ENCODE peak calls at places on chromosomes 13 and 19, in six cellular contexts. O is testis, C is BE2C, B is neural progenitor cell, T is A549, J is uterus. E is an unnamed sample. For H3K4me1, the result is how much of the 10 kb centered on the place peaks cover.

GRCh38 chr13:36157475-36157874 is 26.3 kb upstream of the DCLK1 start:
- DNase-seq in C (no peak), B (no peak), J (no peak), O (no peak), T (no peak), E (no peak)

GRCh38 chr13:113854238-113855011 is 9.5 kb downstream of the GAS6 start:
- DNase-seq in C (no peak), O (peak), B (no peak), J (peak), T (no peak), E (peak)

GRCh38 chr13:113996912-113997745 is 23.3 kb upstream of the C13orf46 start:
- DNase-seq in J (no peak), O (no peak), B (no peak), T (no peak), C (no peak), E (no peak)

GRCh38 chr13:100176781-100177389 is 88.0 kb downstream of the PCCA start:
- DNase-seq in C (peak), O (no peak), B (peak), T (no peak), J (no peak), E (no peak)

GRCh38 chr19:39409886-39410619 is 2.4 kb upstream of the PLEKHG2 start:
- DNase-seq in O (peak), J (peak), B (peak), T (peak), C (peak), E (peak)

GRCh38 chr19:23991170-23991569 is 76.5 kb downstream of the ZNF726 start:
- DNase-seq in B (no peak), C (no peak), T (peak), J (no peak), O (no peak), E (no peak)

GRCh38 chr13:113220141-113220598 is 10.8 kb downstream of the CUL4A start:
- DNase-seq in B (no peak), J (no peak), O (no peak), C (peak), T (no peak), E (no peak)

GRCh38 chr19:33662391-33662790 is 40.6 kb downstream of the CHST8 start:
- DNase-seq in B (no peak), J (no peak), O (no peak), C (no peak), T (no peak), E (no peak)

GRCh38 chr19:29781582-29782580 is 29.9 kb upstream of the CCNE1 start:
- DNase-seq in C (no peak), T (no peak), B (no peak), O (no peak), J (no peak), E (no peak)

GRCh38 chr13:70310720-70311119 is 202.5 kb upstream of the KLHL1 start:
- DNase-seq in T (peak), B (peak), J (no peak), O (peak), C (peak), E (no peak)

GRCh38 chr13:96229356-96229755 is 139.4 kb downstream of the HS6ST3 start:
- DNase-seq in T (peak), B (peak), J (no peak), C (peak), O (peak), E (no peak)

GRCh38 chr13:43573787-43574562 is 212.8 kb downstream of the ENOX1 start:
- DNase-seq in B (no peak), C (no peak), O (no peak), T (no peak), J (no peak), E (no peak)

GRCh38 chr13:25819856-25820530 is 231.8 kb downstream of the SHISA2 start:
- DNase-seq in C (no peak), B (no peak), T (no peak), O (no peak), J (no peak), E (no peak)

GRCh38 chr13:20015763-20016162 is 57.2 kb downstream of the ZMYM2 start:
- DNase-seq in C (no peak), J (no peak), T (no peak), B (no peak), O (no peak), E (no peak)

GRCh38 chr19:805161-805561 is 7.9 kb downstream of the PTBP1 start:
- DNase-seq in J (no peak), B (no peak), T (no peak), O (no peak), C (no peak), E (peak)

GRCh38 chr13:47816835-47817234 is 184.2 kb downstream of the SUCLA2 start:
- DNase-seq in T (no peak), J (no peak), C (no peak), O (no peak), B (peak), E (no peak)

GRCh38 chr19:15330801-15331418 is 1.4 kb downstream of the BRD4 start:
- DNase-seq in T (peak), B (peak), J (no peak), C (no peak), O (peak), E (no peak)

GRCh38 chr13:112994084-112994780 is 25.2 kb downstream of the MCF2L start:
- DNase-seq in B (no peak), C (no peak), O (no peak), J (no peak), T (peak), E (no peak)

GRCh38 chr13:19668778-19669177 is 35.3 kb downstream of the MPHOSPH8 start:
- DNase-seq in O (no peak), C (no peak), J (no peak), T (no peak), B (no peak), E (no peak)

GRCh38 chr13:110677731-110678545 is 28.0 kb downstream of the CARS2 start:
- DNase-seq in J (no peak), B (no peak), O (no peak), C (no peak), T (no peak), E (no peak)

GRCh38 chr13:109275848-109276247 is 510.5 kb downstream of the IRS2 start:
- DNase-seq in C (peak), J (no peak), T (peak), B (peak), O (no peak), E (no peak)

GRCh38 chr13:35953537-35954206 is 177.5 kb downstream of the DCLK1 start:
- DNase-seq in B (peak), C (peak), T (peak), J (peak), O (peak), E (peak)

GRCh38 chr13:46178821-46179220 is 3.2 kb downstream of the LCP1 start:
- DNase-seq in C (no peak), O (no peak), J (no peak), B (no peak), T (no peak), E (no peak)

GRCh38 chr13:94065741-94066140 is 413.7 kb downstream of the DCT start:
- DNase-seq in O (no peak), T (no peak), J (no peak), C (no peak), B (no peak), E (no peak)

GRCh38 chr13:54953786-54954185 is 1925.2 kb downstream of the OLFM4 start:
- DNase-seq in C (no peak), O (no peak), J (no peak), B (no peak), T (no peak), E (no peak)

GRCh38 chr19:55484571-55485438 is at the start of gene NAT14:
- DNase-seq in J (peak), O (peak), C (peak), B (peak), T (peak), E (peak)

DNA sequence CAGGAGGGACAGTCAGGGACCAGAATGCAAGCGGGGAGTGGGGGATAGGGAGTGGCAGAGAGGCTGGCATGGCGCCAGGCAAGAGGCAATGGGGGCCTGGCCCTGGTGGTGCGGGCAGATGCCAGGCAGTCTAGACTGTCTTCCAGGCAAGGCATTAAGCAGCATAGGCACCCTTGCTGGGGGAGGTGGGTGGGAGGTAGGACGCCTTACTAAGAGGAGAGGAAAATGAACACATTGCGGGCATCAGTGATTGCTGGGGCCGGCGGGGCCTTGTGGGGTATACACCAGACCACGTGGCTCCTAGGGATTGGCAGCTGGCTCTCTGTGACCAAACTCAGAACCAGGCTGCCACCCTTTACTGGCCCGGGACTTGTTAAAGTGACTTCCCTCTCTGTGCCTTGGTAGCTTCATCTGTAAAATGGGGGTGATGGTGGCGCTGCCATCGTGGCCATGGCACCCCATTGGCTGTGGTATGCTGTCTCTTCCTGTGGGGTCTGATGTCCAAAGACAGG is 46.0 kb downstream of the DNM2 start:
- DNase-seq in C (no peak), T (no peak), J (no peak), O (no peak), B (no peak), E (no peak)
- H3K4me1 ChIP-seq in C (under half), T (half or more), J (under half), O (half or more), B (under half), E (under half)

GRCh38 chr19:45958763-45959516 is 14.7 kb downstream of the NOVA2 start:
- DNase-seq in B (no peak), J (no peak), C (no peak), O (no peak), T (no peak), E (no peak)

GRCh38 chr19:45962021-45962420 is 11.6 kb downstream of the NOVA2 start:
- DNase-seq in C (no peak), O (no peak), T (no peak), B (no peak), J (no peak), E (no peak)

GRCh38 chr19:45959517-45960025 is 14.1 kb downstream of the NOVA2 start:
- DNase-seq in O (no peak), T (no peak), B (no peak), J (no peak), C (no peak), E (no peak)

GRCh38 chr19:45958320-45958719 is 15.3 kb downstream of the NOVA2 start:
- DNase-seq in T (no peak), C (no peak), O (no peak), J (no peak), B (no peak), E (no peak)

GRCh38 chr19:45960595-45961235 is 12.9 kb downstream of the NOVA2 start:
- DNase-seq in O (peak), B (peak), C (peak), T (no peak), J (no peak), E (no peak)
- TF ChIP-seq CTCF in O (no peak), B (peak), C (peak), T (no peak), J (no peak), E (no peak)

GRCh38 chr13:33007950-33008349 is 8.3 kb upstream of the KL start:
- DNase-seq in O (no peak), B (no peak), J (no peak), C (no peak), T (no peak), E (no peak)
- H3K4me1 ChIP-seq in O (under half), B (under half), J (under half), C (under half), T (under half), E (under half)

DNA sequence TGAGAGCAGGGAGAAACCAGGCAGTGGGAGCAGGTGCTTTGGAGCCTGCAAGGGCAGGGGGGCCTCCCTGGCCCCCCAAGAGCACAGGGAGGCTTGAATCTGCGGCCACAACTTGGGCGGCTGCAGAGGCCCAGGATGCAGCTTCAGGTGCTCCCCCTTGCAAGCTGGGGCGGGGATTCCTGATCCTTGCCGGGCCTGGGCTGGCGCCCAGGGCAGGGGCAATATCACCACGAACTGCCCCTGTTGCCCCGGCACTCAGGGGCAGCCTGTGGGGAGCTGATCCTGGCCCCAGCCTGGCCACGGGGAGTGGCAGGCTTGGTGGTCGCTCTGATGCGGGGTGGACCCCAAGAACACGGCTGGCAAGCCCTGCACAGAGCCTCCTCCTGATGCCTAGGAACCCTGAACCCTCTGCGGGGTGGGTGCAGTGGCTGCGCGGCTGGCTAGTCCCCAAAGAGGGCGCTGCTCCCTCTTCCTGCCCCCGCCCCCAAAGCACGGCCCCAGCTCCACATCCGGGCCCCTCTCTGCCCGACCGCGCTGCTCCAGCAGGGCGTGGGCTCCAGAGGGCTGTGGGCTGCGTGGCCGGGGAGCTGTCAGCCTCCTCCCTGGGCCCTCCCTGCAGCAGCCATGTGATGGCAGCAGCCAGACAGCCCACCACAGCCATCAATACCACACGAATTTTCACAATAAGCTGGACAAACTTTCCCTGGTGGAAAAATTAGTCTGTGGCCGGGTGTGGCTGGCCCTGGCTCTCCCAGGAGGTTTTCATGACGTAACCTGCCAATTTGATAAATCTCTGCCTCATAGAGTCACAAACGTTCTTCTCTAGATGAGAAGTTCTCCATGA is 21.0 kb downstream of the TNFSF9 start:
- DNase-seq in B (peak), T (peak), J (no peak), O (peak), C (peak), E (no peak)
- TF ChIP-seq CTCF in B (peak), T (peak), J (no peak), O (no peak), C (no peak), E (no peak)

GRCh38 chr13:40579535-40579934 is 86.9 kb downstream of the FOXO1 start:
- DNase-seq in O (no peak), J (no peak), B (no peak), T (no peak), C (no peak), E (no peak)

GRCh38 chr13:40581277-40581579 is 85.2 kb downstream of the FOXO1 start:
- DNase-seq in T (no peak), C (no peak), B (no peak), J (no peak), O (no peak), E (no peak)

GRCh38 chr13:40580566-40581276 is 85.7 kb downstream of the FOXO1 start:
- DNase-seq in J (no peak), C (no peak), B (no peak), O (no peak), T (no peak), E (no peak)

GRCh38 chr13:40583738-40584137 is 82.7 kb downstream of the FOXO1 start:
- DNase-seq in C (no peak), B (no peak), T (no peak), O (no peak), J (no peak), E (no peak)

GRCh38 chr13:40582531-40582930 is 83.9 kb downstream of the FOXO1 start:
- DNase-seq in B (no peak), T (no peak), J (no peak), C (no peak), O (no peak), E (no peak)
- H3K4me1 ChIP-seq in B (under half), T (under half), J (under half), C (under half), O (under half), E (under half)